ENCODE peak calls at places on chromosomes 1 and 21, in ten cellular contexts. T is coronary artery; F is BE2C; K is endothelial cell of umbilical vein; M is GM12865; H is GM10248; W is left ventricle myocardium inferior; P is CD4-positive, alpha-beta T cell; Z is GM06990; Y is RWPE1. D is an unnamed sample.
A peak's percentile ranks its signal among the peaks of the same experiment; 100 is the strongest.

GRCh38 chr1:179021873-179022272 is 3.8 kb upstream of the FAM20B start:
- DNase-seq in T (no peak), F (peak; percentile 50), K (no peak), M (no peak), H (no peak), W (no peak), P (no peak), Z (no peak), Y (no peak), D (no peak)

GRCh38 chr1:162113419-162113818 is 43.9 kb downstream of the NOS1AP start:
- DNase-seq in T (no peak), F (no peak), K (no peak), M (no peak), H (no peak), W (no peak), P (no peak), Z (no peak), Y (no peak), D (no peak)

GRCh38 chr1:109472779-109473178 is 6.4 kb downstream of the SYPL2 start:
- DNase-seq in T (no peak), F (no peak), K (no peak), M (no peak), H (no peak), W (no peak), P (no peak), Z (no peak), Y (no peak), D (no peak)

GRCh38 chr1:84715620-84716019 is 25.4 kb upstream of the SSX2IP start:
- DNase-seq in T (no peak), F (peak; percentile 12), K (no peak), M (no peak), H (no peak), W (no peak), P (no peak), Z (no peak), Y (no peak), D (no peak)

GRCh38 chr1:54998100-54998499 is 633 bp upstream of the BSND start:
- DNase-seq in T (no peak), F (no peak), K (no peak), M (no peak), H (no peak), W (no peak), P (no peak), Z (no peak), Y (no peak), D (no peak)

GRCh38 chr1:24417681-24418080 is 2.1 kb downstream of the NIPAL3 start:
- DNase-seq in T (no peak), F (no peak), K (no peak), M (no peak), H (no peak), W (no peak), P (no peak), Z (no peak), Y (peak; percentile 12), D (no peak)

GRCh38 chr1:93749894-93750301 is 68.3 kb upstream of the BCAR3 start:
- DNase-seq in T (no peak), F (no peak), K (peak; percentile 15), M (peak; percentile 56), H (peak; percentile 46), W (no peak), P (no peak), Z (peak; percentile 48), Y (no peak), D (no peak)

GRCh38 chr1:68615303-68615702 is 118.4 kb upstream of the DEPDC1 start:
- DNase-seq in T (no peak), F (no peak), K (no peak), M (no peak), H (no peak), W (no peak), P (no peak), Z (no peak), Y (no peak), D (no peak)

GRCh38 chr1:203704120-203704519 is 60.9 kb upstream of the LAX1 start:
- DNase-seq in T (no peak), F (no peak), K (no peak), M (no peak), H (no peak), W (no peak), P (no peak), Z (no peak), Y (no peak), D (no peak)

GRCh38 chr1:236000781-236001180 is 64.1 kb downstream of the NID1 start:
- DNase-seq in T (no peak), F (no peak), K (no peak), M (peak; percentile 44), H (no peak), W (no peak), P (no peak), Z (no peak), Y (no peak), D (no peak)

GRCh38 chr1:228095938-228096337 is 7.2 kb downstream of the C1orf35 start:
- DNase-seq in T (peak; percentile 69), F (no peak), K (no peak), M (peak; percentile 0), H (no peak), W (no peak), P (no peak), Z (no peak), Y (no peak), D (no peak)

GRCh38 chr1:48105167-48105566 is 108.0 kb upstream of the TRABD2B start:
- DNase-seq in T (no peak), F (no peak), K (no peak), M (no peak), H (no peak), W (no peak), P (no peak), Z (no peak), Y (no peak), D (no peak)
- TF ChIP-seq CTCF in T (no peak), F (no peak), K (no peak), M (no peak), H (no peak), W (no peak), P (no peak), Z (peak; percentile 7), Y (no peak), D (peak; percentile 13)

GRCh38 chr1:13786541-13786940 is 86.6 kb downstream of the PRDM2 start:
- DNase-seq in T (no peak), F (no peak), K (no peak), M (no peak), H (no peak), W (no peak), P (no peak), Z (no peak), Y (no peak), D (no peak)

GRCh38 chr1:13792429-13792828 is 92.4 kb downstream of the PRDM2 start:
- DNase-seq in T (no peak), F (no peak), K (no peak), M (no peak), H (no peak), W (no peak), P (no peak), Z (no peak), Y (no peak), D (no peak)

GRCh38 chr1:13784971-13785370 is 85.0 kb downstream of the PRDM2 start:
- DNase-seq in T (no peak), F (no peak), K (no peak), M (no peak), H (no peak), W (no peak), P (no peak), Z (no peak), Y (no peak), D (no peak)

GRCh38 chr1:13790290-13791035 is 90.5 kb downstream of the PRDM2 start:
- DNase-seq in T (no peak), F (no peak), K (no peak), M (no peak), H (no peak), W (no peak), P (no peak), Z (no peak), Y (no peak), D (no peak)

GRCh38 chr1:13788795-13789194 is 88.8 kb downstream of the PRDM2 start:
- DNase-seq in T (no peak), F (no peak), K (no peak), M (no peak), H (no peak), W (no peak), P (no peak), Z (no peak), Y (no peak), D (no peak)
- TF ChIP-seq CTCF in T (no peak), F (no peak), K (no peak), M (no peak), H (no peak), W (no peak), P (no peak), Z (no peak), Y (no peak), D (no peak)

GRCh38 chr1:19153169-19153568 is 56.9 kb downstream of the UBR4 start:
- DNase-seq in T (no peak), F (no peak), K (no peak), M (no peak), H (no peak), W (no peak), P (no peak), Z (no peak), Y (no peak), D (no peak)
- TF ChIP-seq CTCF in T (no peak), F (no peak), K (no peak), M (no peak), H (no peak), W (no peak), P (no peak), Z (no peak), Y (no peak), D (no peak)

GRCh38 chr21:31659286-31660133 is at the start of gene SOD1:
- DNase-seq in T (peak; percentile 95), F (peak; percentile 97), K (peak; percentile 92), M (peak; percentile 97), H (peak; percentile 97), W (peak; percentile 97), P (peak; percentile 96), Z (peak; percentile 95), Y (peak; percentile 94), D (peak; percentile 97)
- TF ChIP-seq CTCF in T (no peak), F (no peak), K (no peak), M (no peak), H (no peak), W (peak; percentile 47), P (no peak), Z (no peak), Y (no peak), D (peak; percentile 7)

GRCh38 chr1:234212764-234213406 is 160.4 kb upstream of the COA6 start:
- DNase-seq in T (no peak), F (peak; percentile 35), K (peak; percentile 12), M (peak; percentile 74), H (peak; percentile 65), W (no peak), P (peak; percentile 19), Z (no peak), Y (peak; percentile 38), D (no peak)

GRCh38 chr1:234214911-234215892 is 158.1 kb upstream of the COA6 start:
- DNase-seq in T (no peak), F (no peak), K (no peak), M (no peak), H (no peak), W (no peak), P (no peak), Z (no peak), Y (peak; percentile 41), D (no peak)

GRCh38 chr1:234213576-234214128 is 159.6 kb upstream of the COA6 start:
- DNase-seq in T (no peak), F (no peak), K (no peak), M (no peak), H (no peak), W (no peak), P (no peak), Z (no peak), Y (no peak), D (no peak)

GRCh38 chr1:234216116-234216703 is 157.0 kb upstream of the COA6 start:
- DNase-seq in T (no peak), F (no peak), K (no peak), M (peak; percentile 78), H (peak; percentile 48), W (no peak), P (no peak), Z (peak; percentile 36), Y (no peak), D (no peak)

GRCh38 chr1:234214129-234214910 is 158.9 kb upstream of the COA6 start:
- DNase-seq in T (no peak), F (no peak), K (no peak), M (peak; percentile 52), H (peak; percentile 41), W (no peak), P (peak; percentile 35), Z (peak; percentile 63), Y (peak; percentile 36), D (no peak)
- TF ChIP-seq CTCF in T (no peak), F (no peak), K (no peak), M (no peak), H (no peak), W (no peak), P (no peak), Z (no peak), Y (no peak), D (no peak)

D was measured in osteocyte.